ENCODE peak calls at places on chromosomes 3 and 15, in four cellular contexts. One of them, this sample, is unnamed.

GRCh38 chr15:45048784-45049631 is 26.0 kb downstream of the SORD start:
- DNase-seq in OCI-LY7: no peak
- DNase-seq in transverse colon: no peak
- DNase-seq in right atrium auricular region: no peak
- DNase-seq in this sample: peak; percentile 65

GRCh38 chr3:172107403-172107802 is 68.0 kb downstream of the FNDC3B start:
- DNase-seq in transverse colon: peak; percentile 49
- DNase-seq in OCI-LY7: peak; percentile 91
- DNase-seq in right atrium auricular region: no peak
- DNase-seq in this sample: no peak

GRCh38 chr15:99962006-99962561 is 228.8 kb upstream of the LYSMD4 start:
- DNase-seq in OCI-LY7: no peak
- DNase-seq in transverse colon: no peak
- DNase-seq in right atrium auricular region: peak; percentile 40
- DNase-seq in this sample: no peak

GRCh38 chr15:76155742-76156141 is 96.0 kb downstream of the TMEM266 start:
- DNase-seq in OCI-LY7: no peak
- DNase-seq in transverse colon: no peak
- DNase-seq in right atrium auricular region: no peak
- DNase-seq in this sample: no peak

GRCh38 chr3:67288707-67289106 is 290.6 kb downstream of the KBTBD8 start:
- DNase-seq in transverse colon: no peak
- DNase-seq in OCI-LY7: no peak
- DNase-seq in right atrium auricular region: no peak
- DNase-seq in this sample: no peak

GRCh38 chr3:38662544-38662943 is 13.1 kb upstream of the SCN5A start:
- DNase-seq in right atrium auricular region: no peak
- DNase-seq in OCI-LY7: peak; percentile 22
- DNase-seq in transverse colon: no peak
- DNase-seq in this sample: peak; percentile 45

GRCh38 chr15:77413687-77414349 is 6.1 kb downstream of the PEAK1 start:
- DNase-seq in right atrium auricular region: no peak
- DNase-seq in OCI-LY7: no peak
- DNase-seq in transverse colon: no peak
- DNase-seq in this sample: no peak

GRCh38 chr3:128786434-128787020 is 60.5 kb downstream of the RAB7A start:
- DNase-seq in transverse colon: no peak
- DNase-seq in OCI-LY7: no peak
- DNase-seq in right atrium auricular region: no peak
- DNase-seq in this sample: no peak

GRCh38 chr15:58503139-58504027 is 71.6 kb downstream of the LIPC start:
- DNase-seq in right atrium auricular region: no peak
- DNase-seq in OCI-LY7: no peak
- DNase-seq in transverse colon: no peak
- DNase-seq in this sample: no peak

GRCh38 chr3:170483485-170484262 is 65.0 kb downstream of the CLDN11 start:
- DNase-seq in right atrium auricular region: no peak
- DNase-seq in OCI-LY7: no peak
- DNase-seq in transverse colon: no peak
- DNase-seq in this sample: no peak

GRCh38 chr15:48800811-48801460 is 9.9 kb downstream of the CEP152 start:
- DNase-seq in OCI-LY7: peak; percentile 13
- DNase-seq in right atrium auricular region: no peak
- DNase-seq in transverse colon: no peak
- DNase-seq in this sample: no peak

GRCh38 chr15:32884136-32884535 is 166.3 kb downstream of the GREM1 start:
- DNase-seq in OCI-LY7: no peak
- DNase-seq in right atrium auricular region: no peak
- DNase-seq in transverse colon: no peak
- DNase-seq in this sample: no peak

DNA sequence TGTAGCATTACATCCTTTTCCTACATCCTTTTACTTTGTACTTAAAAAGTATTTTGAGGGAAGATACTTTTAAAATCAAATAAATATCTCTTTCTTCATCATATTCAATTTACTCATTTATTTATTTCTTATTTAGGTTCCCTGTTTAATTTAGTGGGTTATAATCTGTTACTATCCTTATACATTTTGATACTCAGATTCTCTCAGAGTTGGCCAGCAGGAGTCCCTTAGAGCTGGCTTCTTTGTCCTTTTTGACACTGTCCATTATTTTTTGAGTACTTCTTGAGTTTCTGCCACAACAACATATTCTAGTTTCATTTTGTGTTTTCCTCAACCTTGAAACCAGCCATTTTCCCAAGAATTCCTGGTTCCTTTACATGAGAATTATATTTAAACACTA is 111.6 kb upstream of the DCBLD2 start:
- DNase-seq in OCI-LY7: peak; percentile 33
- DNase-seq in right atrium auricular region: no peak
- DNase-seq in transverse colon: no peak
- DNase-seq in this sample: no peak
- H3K4me1 ChIP-seq in OCI-LY7: peaks cover 72% of the 10 kb centered on the region
- H3K4me1 ChIP-seq in right atrium auricular region: no peaks in the 10 kb centered on the region
- H3K4me1 ChIP-seq in transverse colon: no peaks in the 10 kb centered on the region
- H3K4me1 ChIP-seq in this sample: no peaks in the 10 kb centered on the region

GRCh38 chr15:92435145-92435544 is 41.5 kb downstream of the ST8SIA2 start:
- DNase-seq in OCI-LY7: no peak
- DNase-seq in right atrium auricular region: no peak
- DNase-seq in transverse colon: no peak
- DNase-seq in this sample: no peak
- H3K36me3 ChIP-seq in OCI-LY7: no peaks in the 10 kb centered on the region
- H3K36me3 ChIP-seq in right atrium auricular region: no peaks in the 10 kb centered on the region
- H3K36me3 ChIP-seq in transverse colon: no peaks in the 10 kb centered on the region
- H3K36me3 ChIP-seq in this sample: no peaks in the 10 kb centered on the region

GRCh38 chr3:136545664-136546266 is 206.4 kb downstream of the STAG1 start:
- DNase-seq in OCI-LY7: no peak
- DNase-seq in right atrium auricular region: no peak
- DNase-seq in transverse colon: no peak
- DNase-seq in this sample: no peak
- TF ChIP-seq CTCF in OCI-LY7: peak; percentile 53
- TF ChIP-seq CTCF in right atrium auricular region: no peak
- TF ChIP-seq CTCF in transverse colon: no peak
- TF ChIP-seq CTCF in this sample: peak; percentile 30

GRCh38 chr15:92845109-92845508 is 55.0 kb upstream of the CHD2 start:
- DNase-seq in OCI-LY7: peak; percentile 73
- DNase-seq in right atrium auricular region: no peak
- DNase-seq in transverse colon: no peak
- DNase-seq in this sample: no peak
- H3K4me1 ChIP-seq in OCI-LY7: peaks cover 68% of the 10 kb centered on the region
- H3K4me1 ChIP-seq in right atrium auricular region: no peaks in the 10 kb centered on the region
- H3K4me1 ChIP-seq in transverse colon: no peaks in the 10 kb centered on the region
- H3K4me1 ChIP-seq in this sample: peaks cover 9% of the 10 kb centered on the region

DNA sequence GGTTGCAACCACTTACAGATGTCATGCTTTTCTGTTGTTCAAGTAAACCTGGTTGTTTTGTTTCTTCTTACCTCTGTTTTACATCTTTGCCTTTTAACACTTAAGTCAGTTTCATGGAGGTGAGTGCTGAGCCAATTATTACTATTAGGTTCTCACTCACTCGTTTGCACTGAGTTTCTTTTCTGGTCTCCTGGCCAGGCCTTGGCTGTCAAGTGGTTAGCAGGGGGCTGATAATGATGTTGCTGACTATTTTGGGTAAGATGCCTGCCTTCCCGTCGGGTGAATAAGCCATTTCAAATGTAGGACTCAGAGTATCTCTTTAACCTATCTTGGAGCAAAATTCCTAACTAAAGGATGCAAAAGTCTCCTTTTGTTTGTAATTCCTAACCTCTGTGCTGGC is 78.5 kb downstream of the KLHL25 start:
- DNase-seq in OCI-LY7: no peak
- DNase-seq in transverse colon: no peak
- DNase-seq in right atrium auricular region: no peak
- DNase-seq in this sample: no peak
- H3K36me3 ChIP-seq in OCI-LY7: peaks cover 96% of the 10 kb centered on the region
- H3K36me3 ChIP-seq in transverse colon: peaks cover 68% of the 10 kb centered on the region
- H3K36me3 ChIP-seq in right atrium auricular region: peaks cover 89% of the 10 kb centered on the region
- H3K36me3 ChIP-seq in this sample: peaks cover 2% of the 10 kb centered on the region

GRCh38 chr3:14717307-14717706 is 42.4 kb downstream of the C3orf20 start:
- DNase-seq in transverse colon: no peak
- DNase-seq in OCI-LY7: no peak
- DNase-seq in right atrium auricular region: no peak
- DNase-seq in this sample: no peak
- TF ChIP-seq CTCF in transverse colon: no peak
- TF ChIP-seq CTCF in OCI-LY7: no peak
- TF ChIP-seq CTCF in right atrium auricular region: no peak
- TF ChIP-seq CTCF in this sample: no peak